ENCODE peak calls at places on chromosomes 5 and 9, in six cellular contexts. O, W, Y, P, D and C are unnamed samples.

GRCh38 chr5:88826959-88827585 is 55.9 kb downstream of the MEF2C start:
- DNase-seq in D (peak; percentile 98), P (no peak), Y (peak; percentile 52), W (peak; percentile 47), O (no peak), C (no peak)

GRCh38 chr5:138706655-138707480 is 46.4 kb upstream of the CTNNA1 start:
- DNase-seq in W (no peak), P (no peak), Y (no peak), O (no peak), D (no peak), C (no peak)

GRCh38 chr5:111404270-111404769 is 108.0 kb downstream of the STARD4 start:
- DNase-seq in D (no peak), O (peak; percentile 74), P (no peak), W (no peak), Y (no peak), C (no peak)

GRCh38 chr5:122323132-122323548 is 11.1 kb downstream of the SNCAIP start:
- DNase-seq in W (no peak), D (no peak), O (no peak), P (no peak), Y (no peak), C (no peak)

GRCh38 chr9:98554752-98555151 is 154.0 kb downstream of the GABBR2 start:
- DNase-seq in W (no peak), D (no peak), O (no peak), Y (no peak), P (no peak), C (no peak)

GRCh38 chr5:72074238-72074637 is 33.0 kb upstream of the MAP1B start:
- DNase-seq in O (no peak), D (no peak), W (no peak), P (no peak), Y (no peak), C (no peak)

GRCh38 chr9:133143639-133144141 is 20.0 kb downstream of the GBGT1 start:
- DNase-seq in P (no peak), W (no peak), D (no peak), Y (no peak), O (no peak), C (no peak)

GRCh38 chr5:166992874-166993722 is 1298.3 kb upstream of the WWC1 start:
- DNase-seq in D (no peak), O (no peak), Y (no peak), W (no peak), P (no peak), C (no peak)

GRCh38 chr9:122158202-122158601 is 1.4 kb downstream of the NDUFA8 start:
- DNase-seq in D (no peak), W (peak; percentile 70), Y (peak; percentile 70), P (no peak), O (peak; percentile 59), C (peak; percentile 53)

GRCh38 chr5:38608877-38609276 is 52.4 kb upstream of the LIFR start:
- DNase-seq in D (no peak), P (no peak), W (no peak), O (no peak), Y (no peak), C (no peak)

GRCh38 chr5:143582869-143583268 is 179.4 kb upstream of the NR3C1 start:
- DNase-seq in D (no peak), P (no peak), Y (no peak), W (no peak), O (no peak), C (no peak)

GRCh38 chr9:5529683-5530221 is 19.4 kb downstream of the PDCD1LG2 start:
- DNase-seq in O (no peak), D (peak; percentile 73), P (no peak), W (no peak), Y (no peak), C (no peak)

GRCh38 chr9:134708672-134709038 is 67.1 kb downstream of the COL5A1 start:
- DNase-seq in P (no peak), D (no peak), Y (no peak), O (no peak), W (no peak), C (no peak)

GRCh38 chr5:115472601-115473000 is 72.0 kb downstream of the FEM1C start:
- DNase-seq in Y (no peak), O (no peak), W (no peak), P (no peak), D (no peak), C (no peak)

GRCh38 chr9:90046317-90046861 is 441.6 kb downstream of the GADD45G start:
- DNase-seq in P (peak; percentile 10), O (no peak), W (no peak), Y (no peak), D (no peak), C (no peak)

GRCh38 chr5:132853790-132854189 is 12.5 kb downstream of the GDF9 start:
- DNase-seq in P (no peak), Y (no peak), D (no peak), W (no peak), O (no peak), C (no peak)

DNA sequence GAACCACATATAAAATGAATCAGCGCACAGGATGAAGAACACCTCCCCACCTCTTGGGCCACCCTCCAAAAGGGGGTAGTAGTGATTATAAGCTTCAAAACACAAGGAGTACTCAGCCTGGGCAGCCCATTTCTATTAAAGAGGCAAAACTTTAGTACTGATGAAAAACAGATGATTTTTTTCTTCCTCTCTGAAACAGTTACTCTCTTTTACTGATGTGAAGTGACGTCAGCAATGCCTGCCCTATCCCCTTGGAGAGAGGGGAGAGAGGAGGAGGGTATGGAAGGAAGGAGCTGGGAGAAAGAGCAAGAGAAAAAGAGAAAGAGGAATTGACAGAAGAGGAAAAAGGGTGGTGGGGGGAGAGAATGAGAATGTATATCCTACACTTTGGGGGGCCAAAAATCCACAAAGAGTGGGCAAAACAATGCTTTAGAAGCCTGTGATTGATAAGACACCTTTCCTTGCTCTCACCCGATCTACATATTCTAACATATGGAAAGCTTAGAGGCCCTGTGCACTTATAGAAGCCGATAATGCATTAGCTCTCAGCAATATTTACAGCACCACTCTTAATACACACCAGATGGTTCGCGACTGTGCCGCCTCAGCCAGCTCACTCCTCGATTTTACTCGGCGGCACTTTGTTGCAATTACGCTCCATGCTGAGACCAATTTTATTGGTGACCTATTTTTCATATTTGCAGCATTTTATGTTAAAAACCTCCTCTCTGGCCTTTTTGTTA is 18.6 kb downstream of the NR2F1 start:
- DNase-seq in D (no peak), O (no peak), W (no peak), Y (no peak), P (no peak), C (no peak)
- TF ChIP-seq ATF3 in D (no peak), O (no peak), W (no peak), Y (no peak), P (no peak), C (no peak)

GRCh38 chr5:67012241-67012640 is 184.4 kb downstream of the CD180 start:
- DNase-seq in D (no peak), W (no peak), P (no peak), O (no peak), Y (no peak), C (no peak)
- TF ChIP-seq ATF3 in D (no peak), W (no peak), P (no peak), O (no peak), Y (peak; percentile 66), C (no peak)

GRCh38 chr9:137488906-137489305 is 29.8 kb upstream of the NSMF start:
- DNase-seq in Y (no peak), O (no peak), P (no peak), D (no peak), W (no peak), C (no peak)
- TF ChIP-seq ATF3 in Y (no peak), O (no peak), P (no peak), D (no peak), W (no peak), C (no peak)

DNA sequence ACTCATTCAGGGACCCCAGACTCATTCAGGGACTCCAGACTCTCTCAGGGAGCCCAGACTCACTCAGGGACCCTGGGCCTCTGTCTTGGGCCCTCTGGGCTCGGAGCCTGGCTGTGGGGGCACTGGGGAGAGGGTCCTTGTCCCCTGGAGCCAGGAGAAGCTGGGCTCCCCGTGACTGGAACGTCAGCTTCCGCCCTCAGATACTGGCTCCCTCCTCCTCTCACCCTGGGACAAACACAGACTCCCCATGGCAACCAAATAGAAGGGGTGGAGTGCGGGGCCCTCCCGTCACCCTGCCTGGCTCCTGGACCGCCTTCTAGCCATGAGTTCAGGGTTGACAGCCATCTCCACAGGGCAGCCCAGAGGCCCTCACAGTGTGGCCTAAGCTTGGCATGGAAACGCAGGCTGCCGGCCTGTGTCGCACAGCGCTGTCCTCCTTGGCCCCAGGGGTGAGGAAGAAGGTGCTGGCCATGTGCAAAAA is 27.6 kb downstream of the ZDHHC11B start:
- DNase-seq in O (peak; percentile 75), D (no peak), W (no peak), Y (peak; percentile 12), P (no peak), C (no peak)
- TF ChIP-seq ATF3 in O (no peak), D (no peak), W (no peak), Y (no peak), P (no peak), C (no peak)

DNA sequence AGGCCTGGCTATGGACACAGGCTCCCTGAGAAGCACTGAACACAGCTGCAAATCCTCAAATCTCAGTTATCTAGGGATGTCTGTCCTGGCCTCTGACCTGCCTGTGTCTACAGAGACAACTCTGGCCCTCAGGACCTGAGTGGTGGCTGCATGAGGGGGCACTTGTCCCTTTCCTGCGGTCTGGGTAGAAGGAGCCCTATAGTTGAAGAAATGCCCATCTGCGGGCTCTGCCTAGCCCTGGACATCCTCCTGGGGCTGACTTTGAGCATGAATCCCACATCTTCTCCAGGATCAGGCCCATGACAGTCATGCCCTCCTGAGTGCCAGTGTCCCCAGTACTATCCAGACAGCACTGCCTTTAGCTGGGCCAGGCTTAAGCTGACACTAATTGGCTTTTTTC is 10.0 kb downstream of the DNAJB5 start:
- DNase-seq in P (no peak), D (no peak), O (no peak), W (no peak), Y (peak; percentile 1), C (no peak)
- TF ChIP-seq ATF3 in P (no peak), D (no peak), O (no peak), W (no peak), Y (no peak), C (no peak)

GRCh38 chr5:1751864-1752822 is 47.5 kb downstream of the MRPL36 start:
- DNase-seq in O (no peak), W (no peak), D (no peak), P (no peak), Y (no peak), C (no peak)
- TF ChIP-seq ATF3 in O (no peak), W (no peak), D (no peak), P (no peak), Y (no peak), C (no peak)

GRCh38 chr5:40121236-40121635 is 558.5 kb upstream of the PTGER4 start:
- DNase-seq in W (no peak), O (no peak), D (no peak), Y (no peak), P (no peak), C (no peak)

DNA sequence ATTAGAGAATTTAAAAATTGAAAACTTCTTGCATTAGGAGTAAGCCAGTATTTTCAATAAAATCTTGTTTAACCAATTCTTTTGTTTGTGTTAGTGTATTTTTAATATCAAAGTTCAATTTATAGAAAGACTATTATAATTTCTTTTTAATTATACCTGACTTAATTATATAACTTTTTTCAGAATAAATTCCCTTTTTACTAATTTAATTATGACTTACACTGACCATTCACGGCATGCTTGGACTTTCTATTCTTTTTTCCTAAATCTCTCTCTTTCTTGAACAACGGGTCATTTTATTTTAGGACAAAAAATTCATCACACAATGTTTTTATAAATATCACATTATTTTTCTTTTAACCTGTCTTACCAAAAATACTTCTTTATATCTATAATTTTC is 555.3 kb upstream of the PTGER4 start:
- DNase-seq in D (no peak), Y (no peak), W (peak; percentile 27), P (no peak), O (no peak), C (no peak)
- TF ChIP-seq ATF3 in D (no peak), Y (no peak), W (no peak), P (no peak), O (no peak), C (no peak)